ENCODE peak calls at places on chromosomes 3 and 15, in nine cellular contexts. One of them, this sample, is unnamed. For H3K9me3, the result is how much of the 10 kb centered on the place peaks cover.

GRCh38 chr15:91018178-91018577 is 4.2 kb downstream of the VPS33B start:
- DNase-seq in A549: no peak
- DNase-seq in uterus: no peak
- DNase-seq in CD8-positive, alpha-beta memory T cell: no peak
- DNase-seq in tibial nerve: no peak
- DNase-seq in IMR-90: no peak
- DNase-seq in PC-3: no peak
- DNase-seq in tibial artery: no peak
- DNase-seq in endodermal cell: no peak
- DNase-seq in this sample: no peak

GRCh38 chr3:15796771-15797599 is 794 bp downstream of the ANKRD28 start:
- DNase-seq in A549: peak
- DNase-seq in uterus: no peak
- DNase-seq in CD8-positive, alpha-beta memory T cell: no peak
- DNase-seq in tibial nerve: no peak
- DNase-seq in IMR-90: peak
- DNase-seq in PC-3: peak
- DNase-seq in tibial artery: no peak
- DNase-seq in endodermal cell: peak
- DNase-seq in this sample: no peak

GRCh38 chr3:48297111-48297810 is 36.2 kb downstream of the SPINK8 start:
- DNase-seq in A549: no peak
- DNase-seq in uterus: no peak
- DNase-seq in CD8-positive, alpha-beta memory T cell: no peak
- DNase-seq in tibial nerve: no peak
- DNase-seq in IMR-90: no peak
- DNase-seq in PC-3: no peak
- DNase-seq in tibial artery: no peak
- DNase-seq in endodermal cell: no peak
- DNase-seq in this sample: no peak

GRCh38 chr3:15479602-15480248 is 41.8 kb downstream of the COLQ start:
- DNase-seq in A549: no peak
- DNase-seq in uterus: no peak
- DNase-seq in CD8-positive, alpha-beta memory T cell: no peak
- DNase-seq in tibial nerve: no peak
- DNase-seq in IMR-90: no peak
- DNase-seq in PC-3: no peak
- DNase-seq in tibial artery: no peak
- DNase-seq in endodermal cell: no peak
- DNase-seq in this sample: no peak

GRCh38 chr3:42685891-42686820 is 819 bp downstream of the KLHL40 start:
- DNase-seq in A549: no peak
- DNase-seq in uterus: no peak
- DNase-seq in CD8-positive, alpha-beta memory T cell: no peak
- DNase-seq in tibial nerve: no peak
- DNase-seq in IMR-90: no peak
- DNase-seq in PC-3: no peak
- DNase-seq in tibial artery: no peak
- DNase-seq in endodermal cell: no peak
- DNase-seq in this sample: no peak

GRCh38 chr15:55282284-55282833 is 7.3 kb downstream of the RAB27A start:
- DNase-seq in A549: no peak
- DNase-seq in uterus: no peak
- DNase-seq in CD8-positive, alpha-beta memory T cell: peak
- DNase-seq in tibial nerve: no peak
- DNase-seq in IMR-90: peak
- DNase-seq in PC-3: peak
- DNase-seq in tibial artery: no peak
- DNase-seq in endodermal cell: no peak
- DNase-seq in this sample: no peak

GRCh38 chr3:58120075-58120812 is 90.5 kb downstream of the DNASE1L3 start:
- DNase-seq in A549: no peak
- DNase-seq in uterus: peak
- DNase-seq in CD8-positive, alpha-beta memory T cell: no peak
- DNase-seq in tibial nerve: no peak
- DNase-seq in IMR-90: no peak
- DNase-seq in PC-3: no peak
- DNase-seq in tibial artery: peak
- DNase-seq in endodermal cell: no peak
- DNase-seq in this sample: no peak

GRCh38 chr15:91849749-91850161 is 3.8 kb upstream of the SLCO3A1 start:
- DNase-seq in A549: peak
- DNase-seq in uterus: no peak
- DNase-seq in CD8-positive, alpha-beta memory T cell: no peak
- DNase-seq in tibial nerve: no peak
- DNase-seq in IMR-90: peak
- DNase-seq in PC-3: peak
- DNase-seq in tibial artery: no peak
- DNase-seq in endodermal cell: no peak
- DNase-seq in this sample: no peak

GRCh38 chr3:172280406-172281051 is 167.7 kb downstream of the GHSR start:
- DNase-seq in A549: no peak
- DNase-seq in uterus: no peak
- DNase-seq in CD8-positive, alpha-beta memory T cell: no peak
- DNase-seq in tibial nerve: no peak
- DNase-seq in IMR-90: peak
- DNase-seq in PC-3: no peak
- DNase-seq in tibial artery: no peak
- DNase-seq in endodermal cell: no peak
- DNase-seq in this sample: no peak

GRCh38 chr15:70509282-70510272 is 253.8 kb downstream of the UACA start:
- DNase-seq in A549: no peak
- DNase-seq in uterus: no peak
- DNase-seq in CD8-positive, alpha-beta memory T cell: no peak
- DNase-seq in tibial nerve: no peak
- DNase-seq in IMR-90: no peak
- DNase-seq in PC-3: peak
- DNase-seq in tibial artery: no peak
- DNase-seq in endodermal cell: no peak
- DNase-seq in this sample: no peak

GRCh38 chr3:184275961-184276910 is at the start of gene ECE2:
- DNase-seq in A549: no peak
- DNase-seq in uterus: no peak
- DNase-seq in CD8-positive, alpha-beta memory T cell: no peak
- DNase-seq in tibial nerve: no peak
- DNase-seq in IMR-90: no peak
- DNase-seq in PC-3: no peak
- DNase-seq in tibial artery: no peak
- DNase-seq in endodermal cell: no peak
- DNase-seq in this sample: no peak

GRCh38 chr3:19994796-19995195 is 17.3 kb downstream of the PP2D1 start:
- DNase-seq in A549: no peak
- DNase-seq in uterus: no peak
- DNase-seq in CD8-positive, alpha-beta memory T cell: no peak
- DNase-seq in tibial nerve: no peak
- DNase-seq in IMR-90: peak
- DNase-seq in PC-3: no peak
- DNase-seq in tibial artery: no peak
- DNase-seq in endodermal cell: no peak
- DNase-seq in this sample: no peak

GRCh38 chr3:126423191-126424038 is 28.7 kb downstream of the CFAP100 start:
- DNase-seq in A549: no peak
- DNase-seq in uterus: no peak
- DNase-seq in CD8-positive, alpha-beta memory T cell: no peak
- DNase-seq in tibial nerve: no peak
- DNase-seq in IMR-90: no peak
- DNase-seq in PC-3: no peak
- DNase-seq in tibial artery: no peak
- DNase-seq in endodermal cell: no peak
- DNase-seq in this sample: no peak

GRCh38 chr3:128488995-128489859 is 3.8 kb downstream of the GATA2 start:
- DNase-seq in A549: no peak
- DNase-seq in uterus: peak
- DNase-seq in CD8-positive, alpha-beta memory T cell: no peak
- DNase-seq in tibial nerve: no peak
- DNase-seq in IMR-90: no peak
- DNase-seq in PC-3: peak
- DNase-seq in tibial artery: no peak
- DNase-seq in endodermal cell: peak
- DNase-seq in this sample: no peak

GRCh38 chr15:67685008-67685599 is 140.2 kb upstream of the SKOR1 start:
- DNase-seq in A549: no peak
- DNase-seq in uterus: no peak
- DNase-seq in CD8-positive, alpha-beta memory T cell: no peak
- DNase-seq in tibial nerve: no peak
- DNase-seq in IMR-90: peak
- DNase-seq in PC-3: peak
- DNase-seq in tibial artery: no peak
- DNase-seq in endodermal cell: no peak
- DNase-seq in this sample: no peak

GRCh38 chr3:189967254-189967865 is 153.3 kb downstream of the P3H2 start:
- DNase-seq in A549: peak
- DNase-seq in uterus: no peak
- DNase-seq in CD8-positive, alpha-beta memory T cell: no peak
- DNase-seq in tibial nerve: no peak
- DNase-seq in IMR-90: peak
- DNase-seq in PC-3: peak
- DNase-seq in tibial artery: no peak
- DNase-seq in endodermal cell: no peak
- DNase-seq in this sample: no peak

GRCh38 chr3:60707452-60708020 is 543.7 kb downstream of the FHIT start:
- DNase-seq in A549: no peak
- DNase-seq in uterus: no peak
- DNase-seq in CD8-positive, alpha-beta memory T cell: no peak
- DNase-seq in tibial nerve: no peak
- DNase-seq in IMR-90: peak
- DNase-seq in PC-3: no peak
- DNase-seq in tibial artery: no peak
- DNase-seq in endodermal cell: no peak
- DNase-seq in this sample: no peak

GRCh38 chr15:33581032-33581431 is 270.3 kb downstream of the RYR3 start:
- DNase-seq in A549: no peak
- DNase-seq in uterus: no peak
- DNase-seq in CD8-positive, alpha-beta memory T cell: no peak
- DNase-seq in tibial nerve: no peak
- DNase-seq in IMR-90: peak
- DNase-seq in PC-3: peak
- DNase-seq in tibial artery: no peak
- DNase-seq in endodermal cell: no peak
- DNase-seq in this sample: no peak

GRCh38 chr3:138303474-138303873 is 26.2 kb downstream of the NME9 start:
- DNase-seq in A549: no peak
- DNase-seq in uterus: no peak
- DNase-seq in CD8-positive, alpha-beta memory T cell: no peak
- DNase-seq in tibial nerve: no peak
- DNase-seq in IMR-90: no peak
- DNase-seq in PC-3: no peak
- DNase-seq in tibial artery: no peak
- DNase-seq in endodermal cell: no peak
- DNase-seq in this sample: no peak
- H3K9me3 ChIP-seq in A549: under half
- H3K9me3 ChIP-seq in uterus: under half
- H3K9me3 ChIP-seq in CD8-positive, alpha-beta memory T cell: under half
- H3K9me3 ChIP-seq in tibial nerve: under half
- H3K9me3 ChIP-seq in IMR-90: under half
- H3K9me3 ChIP-seq in PC-3: under half
- H3K9me3 ChIP-seq in tibial artery: under half
- H3K9me3 ChIP-seq in endodermal cell: under half
- H3K9me3 ChIP-seq in this sample: under half

DNA sequence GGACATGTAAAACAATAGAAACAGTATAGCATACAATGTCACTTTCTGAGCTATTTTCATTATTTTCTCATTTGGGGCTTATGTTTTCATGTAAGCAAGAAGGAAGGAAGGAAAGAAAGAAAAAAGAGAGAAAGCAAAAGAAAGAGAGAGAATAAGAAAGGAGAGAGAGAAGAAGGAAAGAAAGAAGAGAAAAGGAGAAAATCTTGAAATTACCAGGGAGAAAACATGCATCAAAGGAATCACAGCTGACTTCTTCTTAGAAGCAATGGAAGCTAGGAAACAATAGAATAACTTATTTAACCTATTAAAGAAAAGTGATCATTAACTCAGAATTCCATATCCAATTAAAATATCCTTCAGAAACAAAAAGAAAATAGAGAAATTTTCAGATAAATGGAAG is 471.5 kb downstream of the OCA2 start:
- DNase-seq in A549: no peak
- DNase-seq in uterus: no peak
- DNase-seq in CD8-positive, alpha-beta memory T cell: no peak
- DNase-seq in tibial nerve: no peak
- DNase-seq in IMR-90: no peak
- DNase-seq in PC-3: no peak
- DNase-seq in tibial artery: no peak
- DNase-seq in endodermal cell: no peak
- DNase-seq in this sample: no peak
- H3K9me3 ChIP-seq in A549: under half
- H3K9me3 ChIP-seq in uterus: under half
- H3K9me3 ChIP-seq in CD8-positive, alpha-beta memory T cell: under half
- H3K9me3 ChIP-seq in tibial nerve: under half
- H3K9me3 ChIP-seq in IMR-90: under half
- H3K9me3 ChIP-seq in PC-3: under half
- H3K9me3 ChIP-seq in tibial artery: under half
- H3K9me3 ChIP-seq in endodermal cell: under half
- H3K9me3 ChIP-seq in this sample: under half

GRCh38 chr15:25059698-25060471 is 105.1 kb downstream of the SNRPN start:
- DNase-seq in A549: no peak
- DNase-seq in uterus: peak
- DNase-seq in CD8-positive, alpha-beta memory T cell: no peak
- DNase-seq in tibial nerve: no peak
- DNase-seq in IMR-90: no peak
- DNase-seq in PC-3: no peak
- DNase-seq in tibial artery: no peak
- DNase-seq in endodermal cell: peak
- DNase-seq in this sample: no peak
- H3K9me3 ChIP-seq in A549: half or more
- H3K9me3 ChIP-seq in uterus: half or more
- H3K9me3 ChIP-seq in CD8-positive, alpha-beta memory T cell: half or more
- H3K9me3 ChIP-seq in tibial nerve: half or more
- H3K9me3 ChIP-seq in IMR-90: half or more
- H3K9me3 ChIP-seq in PC-3: half or more
- H3K9me3 ChIP-seq in tibial artery: half or more
- H3K9me3 ChIP-seq in endodermal cell: half or more
- H3K9me3 ChIP-seq in this sample: half or more

DNA sequence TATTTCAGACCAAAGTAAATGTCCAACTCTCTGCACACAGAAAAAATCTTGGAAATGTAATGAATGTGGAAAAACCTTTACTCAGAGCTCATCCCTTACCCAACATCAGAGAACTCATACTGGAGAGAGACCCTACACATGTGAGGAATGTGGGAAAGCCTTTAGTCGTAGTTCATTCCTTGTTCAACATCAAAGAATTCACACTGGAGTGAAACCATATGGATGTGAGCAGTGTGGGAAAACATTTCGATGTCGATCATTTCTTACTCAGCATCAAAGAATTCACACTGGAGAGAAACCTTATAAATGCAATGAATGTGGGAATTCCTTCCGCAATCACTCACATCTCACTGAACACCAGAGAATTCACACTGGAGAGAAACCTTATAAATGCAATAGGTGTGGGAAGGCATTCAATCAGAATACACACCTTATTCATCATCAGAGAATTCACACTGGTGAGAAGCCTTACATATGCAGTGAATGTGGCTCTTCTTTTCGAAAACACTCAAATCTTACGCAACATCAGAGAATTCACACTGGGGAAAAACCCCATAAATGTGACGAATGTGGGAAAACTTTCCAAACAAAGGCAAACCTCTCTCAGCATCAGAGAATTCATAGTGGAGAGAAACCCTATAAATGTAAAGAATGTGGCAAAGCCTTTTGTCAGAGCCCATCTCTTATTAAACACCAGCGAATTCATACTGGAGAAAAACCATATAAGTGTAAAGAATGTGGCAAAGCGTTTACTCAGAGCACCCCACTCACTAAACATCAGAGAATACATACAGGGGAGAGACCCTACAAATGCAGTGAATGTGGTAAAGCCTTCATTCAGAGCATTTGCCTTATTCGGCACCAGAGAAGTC is 8.0 kb upstream of the ZNF501 start:
- DNase-seq in A549: no peak
- DNase-seq in uterus: no peak
- DNase-seq in CD8-positive, alpha-beta memory T cell: no peak
- DNase-seq in tibial nerve: no peak
- DNase-seq in IMR-90: peak
- DNase-seq in PC-3: no peak
- DNase-seq in tibial artery: no peak
- DNase-seq in endodermal cell: no peak
- DNase-seq in this sample: no peak
- H3K9me3 ChIP-seq in A549: half or more
- H3K9me3 ChIP-seq in uterus: half or more
- H3K9me3 ChIP-seq in CD8-positive, alpha-beta memory T cell: half or more
- H3K9me3 ChIP-seq in tibial nerve: under half
- H3K9me3 ChIP-seq in IMR-90: half or more
- H3K9me3 ChIP-seq in PC-3: half or more
- H3K9me3 ChIP-seq in tibial artery: half or more
- H3K9me3 ChIP-seq in endodermal cell: half or more
- H3K9me3 ChIP-seq in this sample: half or more